ENCODE peak calls at places on chromosomes 5 and 9, in seven cellular contexts. K is thyroid gland, T is cardiac muscle cell, G is RWPE2, V is GM23248, N is hepatocyte, Y is SJCRH30. C is an unnamed sample.

GRCh38 chr9:22055090-22055489 is 46.0 kb upstream of the CDKN2B start:
- DNase-seq in K (no peak), T (no peak), G (no peak), V (no peak), N (no peak), Y (no peak), C (no peak)

GRCh38 chr5:68071731-68072130 is 143.8 kb upstream of the PIK3R1 start:
- DNase-seq in K (no peak), T (no peak), G (no peak), V (peak; percentile 71), N (no peak), Y (no peak), C (no peak)

GRCh38 chr9:125537442-125538091 is 169.4 kb downstream of the MAPKAP1 start:
- DNase-seq in K (no peak), T (no peak), G (no peak), V (no peak), N (no peak), Y (no peak), C (no peak)

GRCh38 chr5:154652746-154653417 is 102.3 kb upstream of the LARP1 start:
- DNase-seq in K (no peak), T (no peak), G (no peak), V (peak; percentile 31), N (peak; percentile 37), Y (no peak), C (no peak)

GRCh38 chr5:198516-198915 is 7.2 kb downstream of the LRRC14B start:
- DNase-seq in K (no peak), T (no peak), G (no peak), V (no peak), N (no peak), Y (no peak), C (no peak)

GRCh38 chr5:56662891-56663290 is 152.5 kb upstream of the MAP3K1 start:
- DNase-seq in K (peak; percentile 13), T (no peak), G (no peak), V (no peak), N (no peak), Y (no peak), C (no peak)

GRCh38 chr9:35974800-35975199 is 16.8 kb upstream of the OR2S2 start:
- DNase-seq in K (no peak), T (no peak), G (no peak), V (no peak), N (no peak), Y (no peak), C (no peak)

GRCh38 chr9:130860458-130861316 is 25.6 kb downstream of the ABL1 start:
- DNase-seq in K (peak; percentile 96), T (peak; percentile 81), G (peak; percentile 76), V (peak; percentile 99), N (peak; percentile 81), Y (peak; percentile 97), C (no peak)

GRCh38 chr5:72355706-72356299 is 35.6 kb downstream of the PTCD2 start:
- DNase-seq in K (peak; percentile 33), T (peak; percentile 44), G (no peak), V (peak; percentile 53), N (peak; percentile 52), Y (peak; percentile 78), C (peak; percentile 53)

GRCh38 chr9:84216151-84216550 is 124.4 kb downstream of the SLC28A3 start:
- DNase-seq in K (no peak), T (no peak), G (no peak), V (peak; percentile 55), N (no peak), Y (no peak), C (no peak)

GRCh38 chr9:78133751-78134150 is 102.1 kb upstream of the CEP78 start:
- DNase-seq in K (no peak), T (no peak), G (no peak), V (peak; percentile 14), N (no peak), Y (no peak), C (no peak)

GRCh38 chr5:123530728-123531127 is 18.8 kb downstream of the CSNK1G3 start:
- DNase-seq in K (no peak), T (no peak), G (no peak), V (no peak), N (no peak), Y (no peak), C (no peak)

GRCh38 chr5:181170237-181170830 is 22.9 kb downstream of the OR2V2 start:
- DNase-seq in K (no peak), T (no peak), G (no peak), V (peak; percentile 22), N (peak; percentile 37), Y (peak; percentile 31), C (peak; percentile 25)

GRCh38 chr5:40124367-40124766 is 555.3 kb upstream of the PTGER4 start:
- DNase-seq in K (no peak), T (no peak), G (no peak), V (no peak), N (no peak), Y (peak; percentile 48), C (no peak)

GRCh38 chr9:128992995-128993394 is 35.1 kb downstream of the SH3GLB2 start:
- DNase-seq in K (no peak), T (peak; percentile 26), G (no peak), V (peak; percentile 22), N (no peak), Y (peak; percentile 36), C (peak; percentile 57)

GRCh38 chr5:88785396-88786216 is 97.4 kb downstream of the MEF2C start:
- DNase-seq in K (peak; percentile 75), T (peak; percentile 84), G (no peak), V (peak; percentile 98), N (peak; percentile 79), Y (peak; percentile 81), C (no peak)

GRCh38 chr9:5388026-5388806 is 48.5 kb upstream of the RLN1 start:
- DNase-seq in K (no peak), T (no peak), G (no peak), V (peak; percentile 18), N (no peak), Y (no peak), C (no peak)

GRCh38 chr5:143063175-143063970 is 293.2 kb downstream of the ARHGAP26 start:
- DNase-seq in K (peak; percentile 40), T (peak; percentile 25), G (no peak), V (no peak), N (peak; percentile 29), Y (no peak), C (no peak)
- H3K4me1 ChIP-seq in K (peaks cover 20% of the 10 kb centered on the region), T (peaks cover 30% of the 10 kb centered on the region), G (peaks cover 57% of the 10 kb centered on the region), V (peaks cover 73% of the 10 kb centered on the region), N (peaks cover 26% of the 10 kb centered on the region), Y (peaks cover 64% of the 10 kb centered on the region), C (no peaks in the 10 kb centered on the region)

GRCh38 chr5:140801494-140801841 is 611 bp downstream of the PCDHA3 start:
- DNase-seq in K (no peak), T (no peak), G (no peak), V (peak; percentile 1), N (no peak), Y (no peak), C (no peak)
- H3K4me3 ChIP-seq in K (no peak overlapping the region), T (no peak overlapping the region), G (no peak overlapping the region), V (peak overlapping the region; percentile 42), N (no peak overlapping the region), Y (no peak overlapping the region), C (no peak overlapping the region)

GRCh38 chr5:138606378-138606777 is 31.2 kb upstream of the HSPA9 start:
- DNase-seq in K (no peak), T (no peak), G (no peak), V (no peak), N (no peak), Y (no peak), C (no peak)

GRCh38 chr5:138615461-138615860 is 40.3 kb upstream of the HSPA9 start:
- DNase-seq in K (peak; percentile 63), T (no peak), G (no peak), V (no peak), N (no peak), Y (no peak), C (no peak)

GRCh38 chr5:138605254-138605972 is 30.2 kb upstream of the HSPA9 start:
- DNase-seq in K (no peak), T (no peak), G (no peak), V (no peak), N (no peak), Y (peak; percentile 76), C (no peak)

GRCh38 chr5:138611295-138612220 is 36.4 kb upstream of the HSPA9 start:
- DNase-seq in K (peak; percentile 60), T (peak; percentile 64), G (no peak), V (peak; percentile 26), N (peak; percentile 75), Y (peak; percentile 46), C (peak; percentile 75)

DNA sequence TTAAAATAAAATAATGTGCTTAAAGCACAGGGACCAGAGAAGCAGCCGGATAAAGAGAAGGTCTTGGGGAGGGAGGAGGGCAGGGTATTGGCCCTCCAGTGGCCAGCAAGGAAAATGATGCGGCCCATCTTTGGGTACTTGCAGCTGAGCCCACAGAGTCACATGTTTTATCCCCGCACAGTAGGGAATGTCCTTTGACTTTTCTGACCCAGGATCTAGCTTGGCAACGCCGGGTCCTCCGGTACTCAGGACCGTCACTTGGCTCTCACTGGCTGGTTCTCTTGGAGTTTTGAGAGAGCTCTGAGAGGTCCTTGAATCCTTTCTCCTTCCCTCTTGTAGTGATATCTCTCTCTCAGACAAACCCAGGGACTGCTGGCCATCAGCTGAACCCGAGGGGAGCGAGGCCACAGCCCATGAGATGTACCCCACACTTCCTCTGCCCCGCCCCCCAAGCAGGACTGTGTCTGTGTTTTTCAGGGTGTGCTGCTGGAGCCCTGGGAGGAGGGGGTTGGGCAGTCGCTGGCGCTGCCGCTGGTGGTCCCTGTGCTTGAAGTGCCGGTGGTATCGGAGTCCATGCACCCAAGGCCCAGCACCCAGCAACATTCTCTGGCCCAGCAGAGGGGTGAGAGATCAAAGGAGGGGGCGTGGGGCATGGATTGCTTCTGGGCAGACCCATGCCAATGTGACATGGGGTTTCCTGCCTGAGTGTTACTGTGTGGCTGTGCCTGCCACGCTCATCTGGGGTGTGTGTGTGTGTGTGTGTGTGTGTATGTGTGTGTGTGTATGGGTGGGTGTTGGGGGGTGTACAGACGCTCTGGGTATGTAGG is 35.5 kb upstream of the HSPA9 start:
- DNase-seq in K (peak; percentile 72), T (peak; percentile 29), G (no peak), V (peak; percentile 16), N (peak; percentile 31), Y (no peak), C (peak; percentile 59)
- H3K4me1 ChIP-seq in K (peaks cover 30% of the 10 kb centered on the region), T (peaks cover 25% of the 10 kb centered on the region), G (peaks cover 15% of the 10 kb centered on the region), V (peaks cover 21% of the 10 kb centered on the region), N (peaks cover 18% of the 10 kb centered on the region), Y (peaks cover under 1% of the 10 kb centered on the region), C (peaks cover 18% of the 10 kb centered on the region)

GRCh38 chr9:137588891-137589290 is 1.4 kb downstream of the ZMYND19 start:
- DNase-seq in K (no peak), T (no peak), G (no peak), V (peak; percentile 47), N (no peak), Y (no peak), C (no peak)

GRCh38 chr9:137588311-137588710 is 2.0 kb downstream of the ZMYND19 start:
- DNase-seq in K (no peak), T (no peak), G (no peak), V (no peak), N (no peak), Y (no peak), C (no peak)

GRCh38 chr9:137590469-137591383 is at the start of gene ZMYND19:
- DNase-seq in K (peak; percentile 89), T (peak; percentile 96), G (peak; percentile 77), V (peak; percentile 97), N (peak; percentile 97), Y (peak; percentile 94), C (peak; percentile 93)

GRCh38 chr9:137589441-137590122 is 730 bp downstream of the ZMYND19 start:
- DNase-seq in K (no peak), T (peak; percentile 54), G (no peak), V (peak; percentile 66), N (peak; percentile 48), Y (no peak), C (no peak)

GRCh38 chr9:137590123-137590468 is 216 bp downstream of the ZMYND19 start:
- DNase-seq in K (no peak), T (no peak), G (no peak), V (no peak), N (no peak), Y (no peak), C (no peak)
- H3K4me3 ChIP-seq in K (no peak overlapping the region), T (peak overlapping the region; percentile 65), G (peak overlapping the region; percentile 88), V (peak overlapping the region; percentile 75), N (peak overlapping the region; percentile 72), Y (peak overlapping the region; percentile 89), C (peak overlapping the region; percentile 72)

C was measured in BE2C.